ENCODE peak calls at places on chromosome X, in five cellular contexts. One of them, this sample, is unnamed.

GRCh38 chrX:131816551-131817136 is 206.5 kb upstream of the STK26 start:
- DNase-seq in COR-L47: no peak
- DNase-seq in GM10248: peak
- DNase-seq in fibroblast of mammary gland: peak
- DNase-seq in KBM-7: no peak
- DNase-seq in this sample: peak

GRCh38 chrX:26032141-26032917 is 105.8 kb upstream of the MAGEB18 start:
- DNase-seq in COR-L47: peak
- DNase-seq in GM10248: no peak
- DNase-seq in fibroblast of mammary gland: no peak
- DNase-seq in KBM-7: no peak
- DNase-seq in this sample: no peak

GRCh38 chrX:22634081-22634480 is 361.4 kb downstream of the CBLL2 start:
- DNase-seq in fibroblast of mammary gland: peak
- DNase-seq in GM10248: no peak
- DNase-seq in COR-L47: no peak
- DNase-seq in KBM-7: no peak
- DNase-seq in this sample: peak

GRCh38 chrX:21932277-21932996 is 8.1 kb upstream of the SMS start:
- DNase-seq in KBM-7: no peak
- DNase-seq in GM10248: no peak
- DNase-seq in fibroblast of mammary gland: peak
- DNase-seq in COR-L47: no peak
- DNase-seq in this sample: peak

GRCh38 chrX:67692246-67692645 is 148.4 kb downstream of the AR start:
- DNase-seq in COR-L47: no peak
- DNase-seq in fibroblast of mammary gland: peak
- DNase-seq in GM10248: no peak
- DNase-seq in KBM-7: no peak
- DNase-seq in this sample: peak

GRCh38 chrX:20693071-20693470 is 426.4 kb upstream of the RPS6KA3 start:
- DNase-seq in fibroblast of mammary gland: peak
- DNase-seq in COR-L47: no peak
- DNase-seq in KBM-7: no peak
- DNase-seq in GM10248: no peak
- DNase-seq in this sample: peak

GRCh38 chrX:133776072-133776471 is 209.3 kb downstream of the GPC3 start:
- DNase-seq in fibroblast of mammary gland: no peak
- DNase-seq in GM10248: peak
- DNase-seq in COR-L47: no peak
- DNase-seq in KBM-7: peak
- DNase-seq in this sample: no peak

GRCh38 chrX:46561931-46562721 is 11.4 kb upstream of the CHST7 start:
- DNase-seq in fibroblast of mammary gland: no peak
- DNase-seq in GM10248: peak
- DNase-seq in KBM-7: peak
- DNase-seq in COR-L47: no peak
- DNase-seq in this sample: no peak

GRCh38 chrX:49919617-49920016 is 2.8 kb upstream of the CLCN5 start:
- DNase-seq in COR-L47: no peak
- DNase-seq in GM10248: peak
- DNase-seq in fibroblast of mammary gland: peak
- DNase-seq in KBM-7: peak
- DNase-seq in this sample: peak

GRCh38 chrX:134144231-134144630 is 92.8 kb upstream of the CCDC160 start:
- DNase-seq in COR-L47: no peak
- DNase-seq in fibroblast of mammary gland: peak
- DNase-seq in GM10248: peak
- DNase-seq in KBM-7: peak
- DNase-seq in this sample: peak

GRCh38 chrX:123803331-123803983 is 56.4 kb upstream of the XIAP start:
- DNase-seq in GM10248: no peak
- DNase-seq in KBM-7: peak
- DNase-seq in fibroblast of mammary gland: peak
- DNase-seq in COR-L47: peak
- DNase-seq in this sample: peak

GRCh38 chrX:73214366-73215094 is at the start of gene NAP1L2:
- DNase-seq in fibroblast of mammary gland: peak
- DNase-seq in GM10248: peak
- DNase-seq in COR-L47: no peak
- DNase-seq in KBM-7: no peak
- DNase-seq in this sample: peak

GRCh38 chrX:72477787-72478186 is 94.9 kb downstream of the HDAC8 start:
- DNase-seq in fibroblast of mammary gland: peak
- DNase-seq in GM10248: no peak
- DNase-seq in COR-L47: no peak
- DNase-seq in KBM-7: no peak
- DNase-seq in this sample: peak

GRCh38 chrX:66019310-66019652 is 20.6 kb downstream of the VSIG4 start:
- DNase-seq in COR-L47: no peak
- DNase-seq in fibroblast of mammary gland: no peak
- DNase-seq in KBM-7: no peak
- DNase-seq in GM10248: no peak
- DNase-seq in this sample: no peak

GRCh38 chrX:129496625-129497024 is 26.7 kb downstream of the SMARCA1 start:
- DNase-seq in GM10248: no peak
- DNase-seq in KBM-7: no peak
- DNase-seq in fibroblast of mammary gland: peak
- DNase-seq in COR-L47: no peak
- DNase-seq in this sample: peak

GRCh38 chrX:15619053-15619772 is 18.5 kb upstream of the ACE2 start:
- DNase-seq in fibroblast of mammary gland: peak
- DNase-seq in GM10248: no peak
- DNase-seq in COR-L47: no peak
- DNase-seq in KBM-7: no peak
- DNase-seq in this sample: no peak

GRCh38 chrX:24241822-24242648 is 71.8 kb downstream of the SUPT20HL2 start:
- DNase-seq in GM10248: peak
- DNase-seq in KBM-7: peak
- DNase-seq in fibroblast of mammary gland: peak
- DNase-seq in COR-L47: peak
- DNase-seq in this sample: peak